ENCODE peak calls at places on chromosomes 13 and 19, in five cellular contexts. One of them, this sample, is unnamed.

GRCh38 chr19:50646074-50646807 is 3.0 kb upstream of the C19orf81 start:
- DNase-seq in neuronal stem cell: no peak
- DNase-seq in H9: no peak
- DNase-seq in mesenchymal stem cell: no peak
- DNase-seq in IMR-90: peak; percentile 54
- DNase-seq in this sample: no peak

GRCh38 chr19:9306443-9306842 is 3.2 kb downstream of the ZNF699 start:
- DNase-seq in neuronal stem cell: no peak
- DNase-seq in H9: no peak
- DNase-seq in mesenchymal stem cell: peak; percentile 17
- DNase-seq in IMR-90: peak; percentile 76
- DNase-seq in this sample: no peak

GRCh38 chr13:73657821-73658540 is 476.2 kb downstream of the KLF12 start:
- DNase-seq in H9: no peak
- DNase-seq in neuronal stem cell: no peak
- DNase-seq in IMR-90: no peak
- DNase-seq in mesenchymal stem cell: no peak
- DNase-seq in this sample: no peak

GRCh38 chr19:46579286-46579944 is 21.7 kb upstream of the CALM3 start:
- DNase-seq in neuronal stem cell: peak; percentile 14
- DNase-seq in IMR-90: no peak
- DNase-seq in H9: peak; percentile 54
- DNase-seq in mesenchymal stem cell: peak; percentile 24
- DNase-seq in this sample: no peak

GRCh38 chr19:29278716-29279115 is 65.8 kb upstream of the UQCRFS1 start:
- DNase-seq in neuronal stem cell: no peak
- DNase-seq in mesenchymal stem cell: no peak
- DNase-seq in IMR-90: no peak
- DNase-seq in H9: no peak
- DNase-seq in this sample: no peak

GRCh38 chr19:56347163-56347778 is 32.6 kb upstream of the ZSCAN5A start:
- DNase-seq in neuronal stem cell: no peak
- DNase-seq in mesenchymal stem cell: no peak
- DNase-seq in IMR-90: no peak
- DNase-seq in H9: no peak
- DNase-seq in this sample: no peak

GRCh38 chr13:28631792-28632191 is 27.1 kb upstream of the POMP start:
- DNase-seq in mesenchymal stem cell: no peak
- DNase-seq in H9: no peak
- DNase-seq in IMR-90: peak; percentile 43
- DNase-seq in neuronal stem cell: no peak
- DNase-seq in this sample: no peak

GRCh38 chr13:96994030-96994848 is at the start of gene OXGR1:
- DNase-seq in mesenchymal stem cell: no peak
- DNase-seq in IMR-90: no peak
- DNase-seq in H9: peak; percentile 48
- DNase-seq in neuronal stem cell: peak; percentile 6
- DNase-seq in this sample: no peak

GRCh38 chr19:35226748-35227147 is 1.8 kb downstream of the FAM187B start:
- DNase-seq in IMR-90: no peak
- DNase-seq in mesenchymal stem cell: no peak
- DNase-seq in H9: no peak
- DNase-seq in neuronal stem cell: no peak
- DNase-seq in this sample: no peak

GRCh38 chr19:35314031-35314430 is 15.0 kb upstream of the CD22 start:
- DNase-seq in IMR-90: no peak
- DNase-seq in mesenchymal stem cell: no peak
- DNase-seq in H9: no peak
- DNase-seq in neuronal stem cell: no peak
- DNase-seq in this sample: no peak

GRCh38 chr19:52946322-52947310 is 16.1 kb downstream of the ZNF816 start:
- DNase-seq in mesenchymal stem cell: no peak
- DNase-seq in neuronal stem cell: no peak
- DNase-seq in IMR-90: peak; percentile 5
- DNase-seq in H9: peak; percentile 99
- DNase-seq in this sample: peak; percentile 89

GRCh38 chr19:46745521-46746280 is at the start of gene FKRP:
- DNase-seq in H9: no peak
- DNase-seq in neuronal stem cell: no peak
- DNase-seq in IMR-90: no peak
- DNase-seq in mesenchymal stem cell: peak; percentile 35
- DNase-seq in this sample: no peak

GRCh38 chr13:82070411-82070810 is 1729.5 kb upstream of the SPRY2 start:
- DNase-seq in IMR-90: no peak
- DNase-seq in neuronal stem cell: no peak
- DNase-seq in H9: no peak
- DNase-seq in mesenchymal stem cell: no peak
- DNase-seq in this sample: no peak

GRCh38 chr13:111519041-111519440 is 198.6 kb downstream of the TEX29 start:
- DNase-seq in H9: peak; percentile 25
- DNase-seq in IMR-90: no peak
- DNase-seq in mesenchymal stem cell: no peak
- DNase-seq in neuronal stem cell: no peak
- DNase-seq in this sample: no peak

GRCh38 chr19:45123440-45123850 is 30.5 kb downstream of the PPP1R37 start:
- DNase-seq in mesenchymal stem cell: no peak
- DNase-seq in IMR-90: no peak
- DNase-seq in H9: no peak
- DNase-seq in neuronal stem cell: no peak
- DNase-seq in this sample: no peak

GRCh38 chr13:49606747-49607648 is 21.3 kb upstream of the ARL11 start:
- DNase-seq in H9: peak; percentile 85
- DNase-seq in neuronal stem cell: peak; percentile 68
- DNase-seq in IMR-90: peak; percentile 88
- DNase-seq in mesenchymal stem cell: peak; percentile 85
- DNase-seq in this sample: peak; percentile 81

GRCh38 chr13:47788844-47789243 is 212.2 kb downstream of the SUCLA2 start:
- DNase-seq in neuronal stem cell: no peak
- DNase-seq in H9: no peak
- DNase-seq in mesenchymal stem cell: no peak
- DNase-seq in IMR-90: no peak
- DNase-seq in this sample: no peak

GRCh38 chr13:105655046-105655445 is 880.4 kb downstream of the EFNB2 start:
- DNase-seq in IMR-90: peak; percentile 74
- DNase-seq in H9: no peak
- DNase-seq in mesenchymal stem cell: peak; percentile 6
- DNase-seq in neuronal stem cell: no peak
- DNase-seq in this sample: no peak

GRCh38 chr13:94324409-94325147 is 154.9 kb downstream of the DCT start:
- DNase-seq in mesenchymal stem cell: peak; percentile 54
- DNase-seq in IMR-90: no peak
- DNase-seq in neuronal stem cell: no peak
- DNase-seq in H9: no peak
- DNase-seq in this sample: no peak

GRCh38 chr13:40648841-40649240 is 17.6 kb downstream of the FOXO1 start:
- DNase-seq in H9: no peak
- DNase-seq in IMR-90: no peak
- DNase-seq in mesenchymal stem cell: no peak
- DNase-seq in neuronal stem cell: no peak
- DNase-seq in this sample: no peak
- H3K23ac ChIP-seq in H9: no peak overlapping the region
- H3K23ac ChIP-seq in IMR-90: no peak overlapping the region
- H3K23ac ChIP-seq in mesenchymal stem cell: no peak overlapping the region
- H3K23ac ChIP-seq in neuronal stem cell: no peak overlapping the region
- H3K23ac ChIP-seq in this sample: no peak overlapping the region

DNA sequence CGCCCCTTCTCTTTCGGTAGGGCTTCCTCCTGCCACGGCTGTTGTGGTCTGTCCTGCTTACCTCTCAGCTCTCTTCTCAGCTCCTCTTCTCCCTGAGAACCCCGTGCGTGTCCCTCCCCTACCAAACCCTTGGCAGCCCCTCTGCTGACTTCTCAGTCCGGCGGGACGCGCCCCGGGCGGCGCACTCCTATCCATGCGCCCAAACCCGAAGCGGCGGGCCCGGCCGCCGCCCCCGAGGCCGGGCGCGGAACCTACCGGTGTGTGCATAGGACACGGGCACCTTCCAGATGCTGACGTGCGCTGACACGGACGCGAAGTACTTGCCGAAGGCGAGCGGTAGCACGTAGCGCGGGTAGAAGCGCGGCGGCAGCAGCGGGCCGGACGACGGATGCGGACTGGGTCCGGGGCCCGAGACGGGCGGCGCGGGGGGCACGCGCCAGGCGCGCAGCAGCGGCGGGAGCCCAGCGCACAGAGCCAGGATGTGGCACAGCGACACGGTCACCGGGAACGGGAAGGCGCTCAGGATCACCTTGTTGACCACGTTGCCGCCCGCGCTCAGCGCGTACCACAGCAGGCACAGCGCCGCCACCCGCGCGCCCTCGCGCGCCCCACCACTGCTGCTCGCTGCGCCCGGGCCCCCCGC is 405 bp downstream of the SLC35E1 start:
- DNase-seq in H9: no peak
- DNase-seq in neuronal stem cell: peak; percentile 24
- DNase-seq in mesenchymal stem cell: peak; percentile 30
- DNase-seq in IMR-90: peak; percentile 20
- DNase-seq in this sample: peak; percentile 58
- H3K23ac ChIP-seq in H9: no peak overlapping the region
- H3K23ac ChIP-seq in neuronal stem cell: peak overlapping the region; percentile 92
- H3K23ac ChIP-seq in mesenchymal stem cell: no peak overlapping the region
- H3K23ac ChIP-seq in IMR-90: peak overlapping the region; percentile 89
- H3K23ac ChIP-seq in this sample: no peak overlapping the region

DNA sequence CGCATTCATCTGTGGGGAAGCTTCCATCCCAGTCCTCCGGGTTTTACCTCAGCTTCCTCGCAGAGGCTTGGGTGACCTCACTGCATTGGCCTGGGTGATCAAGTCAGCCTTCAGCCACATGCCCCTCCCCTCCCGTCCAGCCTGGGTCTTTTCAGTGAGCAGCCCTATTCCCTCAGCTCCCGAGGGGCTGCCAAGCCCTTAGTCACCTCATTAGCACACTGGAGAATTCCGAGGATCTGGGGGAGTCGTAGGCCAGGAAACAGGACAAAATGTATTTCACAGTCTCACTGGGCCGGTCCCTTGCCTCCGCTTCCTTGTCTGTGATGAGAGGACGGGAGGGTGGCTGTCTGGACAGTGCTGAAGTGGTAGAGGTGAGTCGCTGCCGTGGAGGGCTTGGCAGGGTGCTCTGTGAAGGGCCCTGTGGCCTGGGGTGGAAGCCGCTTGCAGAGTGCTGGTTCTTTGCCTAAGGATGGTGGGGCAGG is 19.9 kb downstream of the KDM4B start:
- DNase-seq in neuronal stem cell: peak; percentile 21
- DNase-seq in H9: no peak
- DNase-seq in mesenchymal stem cell: peak; percentile 87
- DNase-seq in IMR-90: peak; percentile 88
- DNase-seq in this sample: no peak
- H3K23ac ChIP-seq in neuronal stem cell: no peak overlapping the region
- H3K23ac ChIP-seq in H9: no peak overlapping the region
- H3K23ac ChIP-seq in mesenchymal stem cell: no peak overlapping the region
- H3K23ac ChIP-seq in IMR-90: peak overlapping the region; percentile 17
- H3K23ac ChIP-seq in this sample: no peak overlapping the region

DNA sequence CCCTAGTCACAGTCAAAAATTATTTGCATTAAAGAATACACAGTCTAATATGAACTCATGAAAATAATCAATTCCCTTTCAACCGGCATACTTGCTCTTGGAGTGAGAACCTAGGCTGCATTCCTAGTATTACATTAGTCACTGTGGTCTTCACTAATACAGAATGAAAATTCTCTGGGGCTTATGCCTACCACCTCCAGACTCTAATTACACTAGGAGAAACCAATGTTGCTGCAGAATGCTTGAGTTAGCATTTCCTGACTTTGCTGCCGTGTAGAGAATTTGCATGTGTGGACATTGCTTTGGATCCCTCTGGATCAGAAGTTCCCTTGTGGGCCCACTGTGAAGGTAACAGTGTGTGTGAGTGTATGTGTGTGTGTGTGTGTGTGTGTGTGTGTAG is 87.8 kb downstream of the CCNA1 start:
- DNase-seq in H9: no peak
- DNase-seq in IMR-90: no peak
- DNase-seq in mesenchymal stem cell: no peak
- DNase-seq in neuronal stem cell: no peak
- DNase-seq in this sample: no peak
- H3K23ac ChIP-seq in H9: no peak overlapping the region
- H3K23ac ChIP-seq in IMR-90: no peak overlapping the region
- H3K23ac ChIP-seq in mesenchymal stem cell: no peak overlapping the region
- H3K23ac ChIP-seq in neuronal stem cell: no peak overlapping the region
- H3K23ac ChIP-seq in this sample: no peak overlapping the region

GRCh38 chr13:112776971-112777370 is 87.1 kb downstream of the ATP11A start:
- DNase-seq in H9: peak; percentile 19
- DNase-seq in IMR-90: no peak
- DNase-seq in mesenchymal stem cell: no peak
- DNase-seq in neuronal stem cell: no peak
- DNase-seq in this sample: no peak
- H3K23ac ChIP-seq in H9: no peak overlapping the region
- H3K23ac ChIP-seq in IMR-90: no peak overlapping the region
- H3K23ac ChIP-seq in mesenchymal stem cell: no peak overlapping the region
- H3K23ac ChIP-seq in neuronal stem cell: no peak overlapping the region
- H3K23ac ChIP-seq in this sample: no peak overlapping the region

GRCh38 chr19:40512110-40512472 is 45.3 kb downstream of the SPTBN4 start:
- DNase-seq in neuronal stem cell: no peak
- DNase-seq in IMR-90: no peak
- DNase-seq in mesenchymal stem cell: no peak
- DNase-seq in H9: no peak
- DNase-seq in this sample: no peak
- H3K23ac ChIP-seq in neuronal stem cell: peak overlapping the region; percentile 85
- H3K23ac ChIP-seq in IMR-90: no peak overlapping the region
- H3K23ac ChIP-seq in mesenchymal stem cell: no peak overlapping the region
- H3K23ac ChIP-seq in H9: no peak overlapping the region
- H3K23ac ChIP-seq in this sample: no peak overlapping the region

This sample was measured in H1.